ENCODE peak calls at places on chromosomes 11 and 22, in seven cellular contexts. G is CD8-positive, alpha-beta T cell; J is lung; P is PC-9; E is endodermal cell; N is fibroblast of lung; D is CD8-positive, alpha-beta memory T cell. X is an unnamed sample.
A peak's percentile ranks its signal among the peaks of the same experiment; 100 is the strongest.

GRCh38 chr22:49300241-49300640 is 527.4 kb downstream of the BRD1 start:
- DNase-seq in P (no peak), G (peak; percentile 4), N (no peak), D (no peak), J (no peak), E (peak; percentile 20), X (no peak)

GRCh38 chr11:118662401-118663271 is 16.8 kb downstream of the TREH start:
- DNase-seq in E (peak; percentile 52), J (no peak), D (no peak), P (peak; percentile 61), G (no peak), N (no peak), X (no peak)

GRCh38 chr11:64004590-64004984 is 18.3 kb downstream of the OTUB1 start:
- DNase-seq in N (no peak), E (no peak), D (no peak), P (no peak), G (no peak), J (no peak), X (no peak)

GRCh38 chr11:122071680-122072321 is 44.2 kb downstream of the BLID start:
- DNase-seq in D (no peak), G (no peak), J (no peak), E (no peak), P (no peak), N (no peak), X (no peak)

GRCh38 chr11:1336836-1337646 is 27.6 kb upstream of the TOLLIP start:
- DNase-seq in P (no peak), N (no peak), E (peak; percentile 82), G (peak; percentile 40), J (peak; percentile 42), D (peak; percentile 73), X (peak; percentile 42)

GRCh38 chr11:9982796-9983579 is 311.0 kb downstream of the SBF2 start:
- DNase-seq in E (peak; percentile 91), N (peak; percentile 25), D (no peak), J (no peak), P (no peak), G (no peak), X (peak; percentile 62)

GRCh38 chr22:50529416-50530279 is at the start of gene TYMP:
- DNase-seq in J (peak; percentile 81), E (peak; percentile 66), P (no peak), D (peak; percentile 75), G (peak; percentile 72), N (no peak), X (peak; percentile 83)

GRCh38 chr22:22926359-22927195 is 39.0 kb downstream of the IGLL5 start:
- DNase-seq in E (peak; percentile 59), N (no peak), D (no peak), P (no peak), J (no peak), G (no peak), X (no peak)

GRCh38 chr11:61650781-61651571 is 29.2 kb upstream of the DAGLA start:
- DNase-seq in D (no peak), P (no peak), G (no peak), N (no peak), E (peak; percentile 80), J (no peak), X (peak; percentile 51)

GRCh38 chr11:57567210-57567511 is 311 bp downstream of the UBE2L6 start:
- DNase-seq in D (peak; percentile 62), N (no peak), P (no peak), E (no peak), G (peak; percentile 40), J (no peak), X (peak; percentile 39)

GRCh38 chr11:125182522-125182921 is 18.0 kb downstream of the PKNOX2 start:
- DNase-seq in D (no peak), G (no peak), N (no peak), J (no peak), E (no peak), P (no peak), X (no peak)

GRCh38 chr11:9765320-9766101 is 101.6 kb downstream of the SWAP70 start:
- DNase-seq in N (peak; percentile 91), J (no peak), D (no peak), G (no peak), P (no peak), E (peak; percentile 88), X (no peak)

GRCh38 chr11:7272373-7272772 is 20.7 kb downstream of the SYT9 start:
- DNase-seq in P (no peak), E (peak; percentile 55), N (no peak), D (no peak), G (no peak), J (no peak), X (no peak)

GRCh38 chr22:50141891-50142363 is 28.6 kb upstream of the PANX2 start:
- DNase-seq in N (peak; percentile 70), J (no peak), D (no peak), G (no peak), E (peak; percentile 72), P (no peak), X (no peak)

GRCh38 chr22:34102633-34103032 is 182.4 kb upstream of the LARGE1 start:
- DNase-seq in G (no peak), E (peak; percentile 63), P (no peak), D (no peak), J (no peak), N (no peak), X (no peak)

GRCh38 chr11:78330361-78330760 is 87.3 kb downstream of the GAB2 start:
- DNase-seq in P (no peak), E (no peak), G (no peak), D (no peak), N (no peak), J (no peak), X (no peak)

GRCh38 chr22:22422629-22423112 is 85.9 kb downstream of the ZNF280B start:
- DNase-seq in G (peak; percentile 67), J (peak; percentile 46), P (no peak), N (peak; percentile 64), E (peak; percentile 90), D (peak; percentile 67), X (peak; percentile 74)

GRCh38 chr22:42134033-42135020 is 3.7 kb upstream of the CYP2D6 start:
- DNase-seq in J (no peak), P (no peak), D (no peak), N (no peak), G (no peak), E (no peak), X (no peak)

GRCh38 chr11:2737876-2738275 is 38.1 kb upstream of the KCNQ1OT1 start:
- DNase-seq in P (no peak), E (no peak), G (no peak), J (no peak), N (peak; percentile 36), D (no peak), X (peak; percentile 76)

GRCh38 chr11:9313648-9314290 is 624 bp downstream of the TMEM41B start:
- DNase-seq in J (no peak), N (peak; percentile 6), G (peak; percentile 43), P (no peak), D (no peak), E (no peak), X (peak; percentile 32)

GRCh38 chr11:60872952-60873524 is 5.7 kb downstream of the ZP1 start:
- DNase-seq in J (no peak), N (peak; percentile 79), E (peak; percentile 80), D (no peak), G (peak; percentile 29), P (peak; percentile 28), X (no peak)

GRCh38 chr22:21067075-21067900 is 21.5 kb downstream of the LRRC74B start:
- DNase-seq in E (peak; percentile 27), P (no peak), G (no peak), J (no peak), N (no peak), D (no peak), X (no peak)

GRCh38 chr11:86802601-86803051 is 2.3 kb downstream of the PRSS23 start:
- DNase-seq in D (no peak), G (no peak), J (no peak), E (peak; percentile 74), P (peak; percentile 93), N (peak; percentile 66), X (no peak)

GRCh38 chr22:35914665-35915476 is 113.8 kb downstream of the RBFOX2 start:
- DNase-seq in P (peak; percentile 94), J (peak; percentile 84), G (no peak), N (peak; percentile 92), D (no peak), E (peak; percentile 89), X (peak; percentile 83)

GRCh38 chr11:357582-357981 is 11.7 kb upstream of the B4GALNT4 start:
- DNase-seq in N (no peak), P (no peak), G (no peak), D (no peak), E (no peak), J (no peak), X (no peak)

GRCh38 chr22:43953988-43954771 is 1.1 kb upstream of the SAMM50 start:
- DNase-seq in N (no peak), J (no peak), G (no peak), D (no peak), E (no peak), P (no peak), X (no peak)

GRCh38 chr22:33018232-33018864 is 39.8 kb downstream of the SYN3 start:
- DNase-seq in J (peak; percentile 61), E (peak; percentile 95), G (peak; percentile 30), P (no peak), N (peak; percentile 45), D (no peak), X (peak; percentile 45)

GRCh38 chr11:90256404-90257157 is 33.7 kb upstream of the CHORDC1 start:
- DNase-seq in J (no peak), E (no peak), N (no peak), P (no peak), G (no peak), D (no peak), X (no peak)

GRCh38 chr22:46564084-46564714 is 26.8 kb upstream of the CELSR1 start:
- DNase-seq in N (no peak), P (no peak), E (no peak), D (no peak), J (no peak), G (no peak), X (peak; percentile 65)

GRCh38 chr11:12838463-12839120 is 164.4 kb downstream of the TEAD1 start:
- DNase-seq in E (no peak), J (no peak), D (no peak), N (peak; percentile 78), G (no peak), P (no peak), X (no peak)
- H3K36me3 ChIP-seq in E (peaks cover 9% of the 10 kb centered on the region), J (no peaks in the 10 kb centered on the region), D (no peaks in the 10 kb centered on the region), N (no peaks in the 10 kb centered on the region), G (no peaks in the 10 kb centered on the region), P (no peaks in the 10 kb centered on the region), X (no peaks in the 10 kb centered on the region)

GRCh38 chr11:72707032-72707431 is 32.8 kb upstream of the PDE2A start:
- DNase-seq in D (no peak), J (no peak), G (no peak), P (no peak), N (no peak), E (no peak), X (no peak)
- H3K4me1 ChIP-seq in D (no peaks in the 10 kb centered on the region), J (no peaks in the 10 kb centered on the region), G (no peaks in the 10 kb centered on the region), P (no peaks in the 10 kb centered on the region), N (peaks cover 18% of the 10 kb centered on the region), E (peaks cover 3% of the 10 kb centered on the region), X (no peaks in the 10 kb centered on the region)

DNA sequence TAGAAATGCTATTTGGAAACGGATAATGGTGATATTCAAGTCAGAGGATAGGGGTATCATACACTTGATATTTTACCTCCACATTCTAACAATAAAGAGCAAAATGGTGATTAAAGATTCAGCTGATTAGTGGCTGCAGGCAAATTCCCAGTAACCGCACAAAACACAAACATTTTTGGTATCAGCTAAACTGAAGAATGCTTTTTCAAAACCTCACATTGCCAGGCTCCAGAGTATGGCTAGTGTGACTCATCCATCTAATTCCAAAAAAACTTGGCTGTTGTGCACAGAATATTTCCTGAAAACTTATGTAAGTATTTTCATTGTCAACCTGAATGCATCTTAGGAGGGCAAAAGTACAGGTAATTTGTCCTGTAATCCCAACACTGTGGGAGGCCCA is 10.9 kb downstream of the SRPRA start:
- DNase-seq in N (peak; percentile 35), P (peak; percentile 34), G (no peak), E (no peak), D (no peak), J (no peak), X (no peak)
- H3K36me3 ChIP-seq in N (peaks cover 13% of the 10 kb centered on the region), P (no peaks in the 10 kb centered on the region), G (peaks cover 5% of the 10 kb centered on the region), E (peaks cover 65% of the 10 kb centered on the region), D (peaks cover 6% of the 10 kb centered on the region), J (peaks cover 12% of the 10 kb centered on the region), X (peaks cover 12% of the 10 kb centered on the region)

GRCh38 chr22:38871360-38872171 is 450 bp downstream of the CBX6 start:
- DNase-seq in J (no peak), D (no peak), E (peak; percentile 74), P (no peak), N (no peak), G (peak; percentile 35), X (no peak)
- H3K4me1 ChIP-seq in J (no peaks in the 10 kb centered on the region), D (peaks cover 44% of the 10 kb centered on the region), E (peaks cover 6% of the 10 kb centered on the region), P (peaks cover 28% of the 10 kb centered on the region), N (peaks cover 2% of the 10 kb centered on the region), G (peaks cover 41% of the 10 kb centered on the region), X (no peaks in the 10 kb centered on the region)

X was measured in colonic mucosa.